ENCODE peak calls at places on chromosomes 6 and 20, in five cellular contexts. J is uterus, F is bronchial epithelial cell, H is brain microvascular endothelial cell, K is WERI-Rb-1. M is an unnamed sample.

GRCh38 chr20:31594558-31595379 is 10.3 kb upstream of the ID1 start:
- DNase-seq in J (no peak), F (no peak), H (no peak), K (no peak), M (no peak)

GRCh38 chr20:64049060-64049886 is at the start of gene SOX18:
- DNase-seq in J (no peak), F (no peak), H (no peak), K (no peak), M (no peak)

GRCh38 chr20:58612021-58612700 is 38.9 kb upstream of the STX16 start:
- DNase-seq in J (no peak), F (no peak), H (no peak), K (no peak), M (no peak)

GRCh38 chr6:110158479-110158878 is 21.0 kb downstream of the WASF1 start:
- DNase-seq in J (no peak), F (peak), H (no peak), K (no peak), M (no peak)

GRCh38 chr20:37471741-37472235 is 49.3 kb upstream of the NNAT start:
- DNase-seq in J (no peak), F (no peak), H (no peak), K (no peak), M (no peak)

GRCh38 chr20:42901689-42902518 is 287.8 kb downstream of the PTPRT start:
- DNase-seq in J (no peak), F (no peak), H (no peak), K (no peak), M (no peak)

GRCh38 chr6:104862456-104862855 is 2.7 kb upstream of the HACE1 start:
- DNase-seq in J (no peak), F (no peak), H (no peak), K (no peak), M (no peak)

GRCh38 chr20:33276303-33277113 is 6.5 kb upstream of the BPIFB1 start:
- DNase-seq in J (no peak), F (no peak), H (no peak), K (no peak), M (no peak)

GRCh38 chr20:20273281-20273680 is 94.6 kb upstream of the INSM1 start:
- DNase-seq in J (no peak), F (peak), H (no peak), K (no peak), M (no peak)

GRCh38 chr20:40568200-40568599 is 120.8 kb downstream of the MAFB start:
- DNase-seq in J (no peak), F (peak), H (no peak), K (no peak), M (peak)

GRCh38 chr6:140062042-140063041 is 687.9 kb upstream of the CITED2 start:
- DNase-seq in J (peak), F (peak), H (peak), K (no peak), M (peak)

GRCh38 chr6:155483858-155484257 is 28.2 kb upstream of the NOX3 start:
- DNase-seq in J (no peak), F (peak), H (no peak), K (no peak), M (peak)

GRCh38 chr6:139757766-139758655 is 383.6 kb upstream of the CITED2 start:
- DNase-seq in J (no peak), F (no peak), H (no peak), K (no peak), M (peak)

GRCh38 chr6:23180504-23181293 is 611.3 kb downstream of the HDGFL1 start:
- DNase-seq in J (peak), F (no peak), H (peak), K (peak), M (peak)

GRCh38 chr6:138957484-138957883 is 30.6 kb downstream of the REPS1 start:
- DNase-seq in J (no peak), F (no peak), H (no peak), K (no peak), M (no peak)

GRCh38 chr6:107585815-107586435 is 96.0 kb downstream of the SOBP start:
- DNase-seq in J (no peak), F (no peak), H (no peak), K (no peak), M (no peak)

GRCh38 chr6:139742671-139743070 is 368.2 kb upstream of the CITED2 start:
- DNase-seq in J (no peak), F (no peak), H (no peak), K (no peak), M (no peak)

GRCh38 chr6:161128680-161129196 is 137.2 kb downstream of the MAP3K4 start:
- DNase-seq in J (no peak), F (peak), H (peak), K (no peak), M (peak)

GRCh38 chr6:101402618-101403002 is 9.1 kb downstream of the GRIK2 start:
- DNase-seq in J (no peak), F (no peak), H (no peak), K (no peak), M (no peak)

GRCh38 chr6:35214869-35215664 is 1.3 kb downstream of the SCUBE3 start:
- DNase-seq in J (no peak), F (no peak), H (peak), K (no peak), M (no peak)

GRCh38 chr6:161033667-161034066 is 42.1 kb downstream of the MAP3K4 start:
- DNase-seq in J (no peak), F (peak), H (no peak), K (no peak), M (peak)

GRCh38 chr6:150905769-150906168 is 40.3 kb downstream of the MTHFD1L start:
- DNase-seq in J (no peak), F (no peak), H (no peak), K (no peak), M (no peak)

GRCh38 chr6:150897400-150897943 is 32.0 kb downstream of the MTHFD1L start:
- DNase-seq in J (no peak), F (no peak), H (no peak), K (no peak), M (no peak)

GRCh38 chr6:3884007-3884745 is 35.0 kb downstream of the FAM50B start:
- DNase-seq in J (no peak), F (peak), H (peak), K (no peak), M (no peak)

GRCh38 chr6:64504509-64504908 is 868.9 kb downstream of the PHF3 start:
- DNase-seq in J (no peak), F (peak), H (no peak), K (no peak), M (peak)

GRCh38 chr6:145247677-145248419 is 487.5 kb downstream of the EPM2A start:
- DNase-seq in J (no peak), F (peak), H (peak), K (no peak), M (peak)

GRCh38 chr20:10644458-10645204 is 29.2 kb downstream of the JAG1 start:
- DNase-seq in J (no peak), F (no peak), H (no peak), K (peak), M (no peak)

GRCh38 chr6:135319819-135320218 is 138.7 kb downstream of the MYB start:
- DNase-seq in J (no peak), F (no peak), H (no peak), K (no peak), M (no peak)

GRCh38 chr6:159646731-159647130 is 46.3 kb downstream of the SOD2 start:
- DNase-seq in J (no peak), F (peak), H (no peak), K (no peak), M (no peak)

GRCh38 chr20:43821795-43822194 is 92.9 kb upstream of the TOX2 start:
- DNase-seq in J (no peak), F (peak), H (no peak), K (no peak), M (peak)

GRCh38 chr6:143555071-143555492 is 43.6 kb upstream of the FUCA2 start:
- DNase-seq in J (no peak), F (no peak), H (no peak), K (no peak), M (no peak)

GRCh38 chr6:62286470-62286843 is 432 bp upstream of the KHDRBS2 start:
- DNase-seq in J (no peak), F (no peak), H (no peak), K (no peak), M (no peak)

GRCh38 chr6:39881851-39882566 is 52.3 kb downstream of the MOCS1 start:
- DNase-seq in J (peak), F (no peak), H (peak), K (no peak), M (no peak)

GRCh38 chr6:422423-423061 is 31.0 kb downstream of the IRF4 start:
- DNase-seq in J (no peak), F (peak), H (peak), K (no peak), M (peak)

GRCh38 chr6:169019111-169019510 is 234.5 kb downstream of the THBS2 start:
- DNase-seq in J (no peak), F (no peak), H (no peak), K (no peak), M (no peak)

GRCh38 chr6:30489081-30490030 is at the start of gene HLA-E:
- DNase-seq in J (peak), F (peak), H (peak), K (peak), M (peak)

DNA sequence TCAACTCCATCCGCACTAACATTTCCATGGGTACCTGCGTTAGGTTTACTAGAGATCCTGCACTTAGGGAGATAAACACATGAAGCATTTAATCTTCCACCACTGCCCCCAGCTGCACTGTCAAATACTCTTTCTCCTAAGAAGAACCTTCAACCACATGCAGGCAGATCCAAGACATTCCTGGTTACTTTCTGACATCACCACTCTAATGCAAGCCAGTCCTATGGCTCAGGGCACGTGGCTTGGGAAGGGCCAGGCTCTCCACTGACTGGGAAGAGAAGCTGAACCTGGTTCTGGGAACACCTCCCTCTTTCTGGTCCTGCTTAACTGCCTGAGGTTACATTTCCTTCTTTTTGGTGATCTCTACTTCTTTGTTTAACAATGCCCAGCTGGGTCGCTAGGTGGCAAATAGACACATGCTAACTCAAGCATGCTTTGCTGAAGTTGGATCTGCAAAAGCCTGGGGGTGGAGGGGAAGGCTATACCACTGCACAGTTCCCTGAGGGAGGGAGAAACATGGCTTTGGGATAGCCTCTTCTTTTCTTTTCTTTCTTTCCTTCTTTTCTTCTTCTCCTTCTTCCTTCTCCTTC is 249.8 kb downstream of the GMDS start:
- DNase-seq in J (no peak), F (no peak), H (no peak), K (no peak), M (no peak)
- TF ChIP-seq CTCF in J (no peak), F (no peak), H (no peak), K (no peak), M (no peak)

GRCh38 chr6:36427781-36428345 is 14.8 kb downstream of the PXT1 start:
- DNase-seq in J (no peak), F (peak), H (peak), K (no peak), M (peak)

GRCh38 chr6:36430351-36430750 is 12.3 kb downstream of the PXT1 start:
- DNase-seq in J (no peak), F (no peak), H (peak), K (peak), M (no peak)

GRCh38 chr6:36426622-36427021 is 16.0 kb downstream of the PXT1 start:
- DNase-seq in J (no peak), F (no peak), H (no peak), K (no peak), M (no peak)

GRCh38 chr6:36431197-36431596 is 11.5 kb downstream of the PXT1 start:
- DNase-seq in J (no peak), F (no peak), H (no peak), K (no peak), M (no peak)

GRCh38 chr6:36428911-36429310 is 13.7 kb downstream of the PXT1 start:
- DNase-seq in J (no peak), F (no peak), H (no peak), K (no peak), M (no peak)
- TF ChIP-seq CTCF in J (peak), F (peak), H (peak), K (peak), M (peak)

GRCh38 chr20:11646359-11646758 is 271.3 kb upstream of the BTBD3 start:
- DNase-seq in J (no peak), F (no peak), H (no peak), K (no peak), M (no peak)
- TF ChIP-seq CTCF in J (no peak), F (no peak), H (no peak), K (peak), M (no peak)

DNA sequence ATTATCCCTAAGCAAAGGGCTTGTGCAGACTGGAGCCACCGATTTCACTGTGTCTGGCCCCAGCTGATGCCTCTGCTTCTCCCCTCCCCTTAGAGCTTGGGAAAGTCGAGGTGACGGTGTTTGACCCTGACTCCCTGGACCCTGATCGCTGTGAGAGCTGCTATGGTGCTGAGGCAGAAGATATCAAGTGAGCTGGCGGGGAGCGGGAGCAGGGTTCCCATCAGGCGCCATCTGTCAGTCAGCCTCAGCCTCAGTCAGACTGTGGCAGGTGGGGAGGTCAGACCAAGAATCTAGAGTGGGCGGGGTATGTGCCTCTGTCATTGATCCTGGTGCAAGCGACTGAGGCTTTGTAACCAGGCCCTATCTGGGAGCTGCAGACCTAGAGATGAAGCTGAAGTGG is 5.4 kb downstream of the ERGIC3 start:
- DNase-seq in J (no peak), F (no peak), H (no peak), K (peak), M (no peak)
- TF ChIP-seq CTCF in J (no peak), F (no peak), H (no peak), K (no peak), M (no peak)

DNA sequence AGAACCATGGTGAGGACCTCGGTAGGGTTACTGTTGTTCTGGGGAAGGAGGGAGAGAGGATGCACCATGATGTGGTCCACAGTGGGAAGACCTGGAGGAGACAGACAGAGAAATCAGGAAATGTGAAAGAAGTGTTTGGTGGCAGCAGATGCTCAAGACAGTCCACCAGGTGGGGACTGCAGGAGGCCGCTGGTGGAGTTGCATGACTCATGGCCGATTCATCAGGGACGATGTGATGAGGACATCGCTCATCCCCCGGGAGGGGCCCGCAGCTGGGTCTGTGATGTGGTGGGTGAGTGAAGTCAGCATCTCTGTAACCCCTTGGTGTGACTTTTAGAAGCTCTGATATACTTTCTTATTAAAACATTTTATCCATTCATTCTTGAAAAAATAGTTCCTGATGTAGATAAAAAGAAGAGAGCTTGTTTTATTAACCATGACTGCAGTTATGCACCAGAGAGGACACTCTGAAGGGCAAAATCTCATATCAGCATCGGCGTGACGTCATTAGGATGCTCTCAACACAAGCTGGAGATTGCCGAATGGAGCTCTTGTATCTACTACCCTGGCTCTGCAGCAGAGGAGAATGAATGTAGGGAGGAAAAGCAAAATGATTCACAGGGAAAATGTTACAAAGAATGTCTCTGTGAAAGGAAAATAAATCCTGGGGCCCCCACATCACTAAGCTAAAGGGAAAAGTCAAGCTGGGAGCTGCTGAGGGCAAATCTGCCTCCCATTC is 71.2 kb downstream of the RAMACL start:
- DNase-seq in J (no peak), F (peak), H (peak), K (no peak), M (peak)
- TF ChIP-seq CTCF in J (no peak), F (peak), H (peak), K (no peak), M (peak)